ENCODE peak calls at places on chromosomes 5 and 9, in six cellular contexts. D is fibroblast of mammary gland, J is astrocyte of the spinal cord, V is thyroid gland, P is foreskin fibroblast, F is left ventricle myocardium inferior. H is an unnamed sample.

GRCh38 chr5:126503602-126504104 is 80.4 kb downstream of the GRAMD2B start:
- DNase-seq in D (peak), P (peak), F (no peak), V (peak), J (peak), H (peak)

GRCh38 chr9:5652810-5653209 is 23.9 kb downstream of the RIC1 start:
- DNase-seq in D (peak), F (no peak), J (no peak), P (peak), V (no peak), H (no peak)

GRCh38 chr9:88272986-88273385 is 115.3 kb upstream of the SPIN1 start:
- DNase-seq in D (no peak), F (no peak), J (no peak), P (no peak), V (no peak), H (no peak)

GRCh38 chr9:128628471-128629048 is 28.1 kb downstream of the DYNC2I2 start:
- DNase-seq in J (no peak), D (no peak), P (peak), V (peak), F (peak), H (no peak)

GRCh38 chr5:169745441-169746146 is 108.5 kb downstream of the DOCK2 start:
- DNase-seq in J (peak), P (peak), D (peak), V (no peak), F (no peak), H (peak)

GRCh38 chr5:58793888-58794287 is 211.0 kb downstream of the RAB3C start:
- DNase-seq in F (no peak), V (no peak), D (no peak), P (no peak), J (no peak), H (no peak)

GRCh38 chr9:73565833-73566465 is 414.3 kb downstream of the ANXA1 start:
- DNase-seq in J (peak), V (no peak), D (peak), F (no peak), P (peak), H (peak)

GRCh38 chr5:171342362-171343111 is 33.5 kb downstream of the TLX3 start:
- DNase-seq in P (peak), V (peak), D (peak), J (peak), F (no peak), H (peak)

GRCh38 chr9:128208386-128208785 is 5.2 kb downstream of the DNM1 start:
- DNase-seq in P (peak), V (no peak), D (no peak), F (no peak), J (no peak), H (peak)

GRCh38 chr5:39376293-39376714 is 12.0 kb upstream of the C9 start:
- DNase-seq in D (peak), F (no peak), P (peak), V (peak), J (peak), H (peak)

GRCh38 chr9:88746029-88746743 is 211.2 kb downstream of the NXNL2 start:
- DNase-seq in P (peak), D (peak), V (peak), F (peak), J (peak), H (peak)

GRCh38 chr9:72207278-72207677 is 58.0 kb downstream of the GDA start:
- DNase-seq in P (no peak), D (no peak), V (no peak), F (no peak), J (no peak), H (no peak)

GRCh38 chr5:92519717-92520632 is 1061.0 kb downstream of the NR2F1-AS1 start:
- DNase-seq in J (peak), F (no peak), P (peak), D (peak), V (no peak), H (peak)

GRCh38 chr5:142830241-142831018 is 60.3 kb downstream of the ARHGAP26 start:
- DNase-seq in F (no peak), D (peak), J (peak), P (peak), V (no peak), H (peak)

GRCh38 chr9:114382951-114383865 is 4.6 kb downstream of the AKNA start:
- DNase-seq in P (peak), V (peak), D (peak), F (no peak), J (peak), H (no peak)

GRCh38 chr9:101791938-101792337 is 53.5 kb upstream of the GRIN3A start:
- DNase-seq in F (no peak), P (no peak), D (peak), V (peak), J (peak), H (peak)

GRCh38 chr5:102223542-102224444 is 72.3 kb downstream of the SLCO4C1 start:
- DNase-seq in F (no peak), V (no peak), P (peak), D (peak), J (peak), H (peak)

GRCh38 chr9:33436445-33436844 is 10.9 kb downstream of the AQP3 start:
- DNase-seq in P (no peak), J (no peak), V (no peak), D (no peak), F (no peak), H (no peak)

GRCh38 chr5:43192558-43193170 is 639 bp downstream of the NIM1K start:
- DNase-seq in J (peak), F (no peak), D (peak), P (peak), V (peak), H (peak)

GRCh38 chr5:77483662-77484061 is 8.5 kb downstream of the WDR41 start:
- DNase-seq in P (no peak), V (no peak), D (no peak), J (no peak), F (no peak), H (no peak)

GRCh38 chr9:35518212-35518917 is 28.5 kb downstream of the RUSC2 start:
- DNase-seq in V (peak), D (peak), F (no peak), J (peak), P (peak), H (peak)

GRCh38 chr9:129624947-129625346 is 1.0 kb upstream of the NTMT1 start:
- DNase-seq in P (no peak), V (no peak), D (peak), F (no peak), J (no peak), H (peak)

GRCh38 chr9:101580076-101580475 is 14.7 kb downstream of the PPP3R2 start:
- DNase-seq in V (no peak), D (no peak), P (no peak), F (no peak), J (no peak), H (no peak)

GRCh38 chr5:180494510-180495181 is 467 bp downstream of the CNOT6 start:
- DNase-seq in D (no peak), F (peak), P (peak), V (peak), J (peak), H (peak)

GRCh38 chr5:110017854-110018253 is 328.1 kb downstream of the MAN2A1 start:
- DNase-seq in D (no peak), P (no peak), J (no peak), V (no peak), F (no peak), H (no peak)

GRCh38 chr5:5264727-5265126 is 124.6 kb downstream of the ADAMTS16 start:
- DNase-seq in F (no peak), P (no peak), D (no peak), J (no peak), V (no peak), H (no peak)

GRCh38 chr5:142063878-142064331 is 44.7 kb upstream of the NDFIP1 start:
- DNase-seq in V (peak), P (peak), F (peak), J (peak), D (peak), H (no peak)

GRCh38 chr9:81371824-81372223 is 317.5 kb downstream of the TLE1 start:
- DNase-seq in J (no peak), F (no peak), D (no peak), P (no peak), V (no peak), H (no peak)

GRCh38 chr5:131377785-131378325 is 114.0 kb downstream of the CDC42SE2 start:
- DNase-seq in F (no peak), J (peak), D (no peak), P (peak), V (no peak), H (no peak)

GRCh38 chr9:86282979-86283535 is 719 bp upstream of the ISCA1 start:
- DNase-seq in P (peak), F (no peak), J (peak), V (no peak), D (peak), H (peak)

GRCh38 chr9:673966-674526 is 167.5 kb upstream of the DMRT1 start:
- DNase-seq in J (no peak), D (no peak), F (no peak), V (no peak), P (no peak), H (peak)
- H3K4me3 ChIP-seq in J (no peak), D (no peak), F (no peak), V (no peak), P (no peak), H (no peak)

DNA sequence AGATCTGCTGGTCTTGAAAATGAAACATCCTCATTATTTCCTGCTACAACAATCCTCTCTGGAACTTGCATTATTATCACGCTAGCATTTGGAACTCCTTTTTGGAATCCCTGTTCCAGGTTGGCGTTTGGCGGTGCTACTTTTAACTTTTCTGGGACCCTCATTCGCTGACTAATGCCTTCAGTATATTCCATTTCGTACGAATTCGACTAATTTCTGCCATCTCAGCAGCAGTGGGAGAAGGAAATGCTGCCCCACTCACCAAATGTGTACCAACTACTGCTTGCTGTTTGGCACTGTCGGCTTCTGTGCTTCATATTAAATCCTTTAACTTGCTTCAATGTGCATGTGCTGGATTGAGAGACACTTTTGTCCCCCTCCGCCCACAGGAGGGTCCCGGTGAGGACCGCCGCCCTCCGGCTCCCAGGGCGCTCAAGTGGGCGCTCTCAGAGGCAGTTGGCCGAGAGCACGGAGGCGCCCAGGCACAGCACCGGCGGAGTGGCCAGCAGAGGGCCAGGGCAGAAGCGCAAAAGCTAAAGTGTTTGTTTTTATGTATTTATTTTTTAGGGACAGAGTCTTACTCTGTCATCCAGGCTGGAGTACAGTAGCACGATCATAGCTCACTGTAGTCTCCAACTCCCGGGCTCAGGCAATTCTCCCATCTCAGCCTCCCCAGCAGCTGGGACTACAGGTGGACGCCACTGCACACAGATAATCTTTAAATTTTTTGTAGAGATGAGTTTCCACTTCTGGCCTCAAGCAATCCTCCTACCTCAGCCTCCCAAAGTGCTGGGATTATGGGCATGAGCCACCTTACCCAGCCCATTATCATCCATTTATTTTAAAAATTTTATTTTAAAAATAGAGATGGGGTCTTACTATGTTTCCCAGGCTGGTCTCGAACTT is 11.9 kb downstream of the PDE6A start:
- DNase-seq in F (no peak), J (no peak), P (peak), V (peak), D (no peak), H (no peak)
- TF ChIP-seq CTCF in F (peak), J (peak), P (peak), V (peak), D (peak), H (no peak)

DNA sequence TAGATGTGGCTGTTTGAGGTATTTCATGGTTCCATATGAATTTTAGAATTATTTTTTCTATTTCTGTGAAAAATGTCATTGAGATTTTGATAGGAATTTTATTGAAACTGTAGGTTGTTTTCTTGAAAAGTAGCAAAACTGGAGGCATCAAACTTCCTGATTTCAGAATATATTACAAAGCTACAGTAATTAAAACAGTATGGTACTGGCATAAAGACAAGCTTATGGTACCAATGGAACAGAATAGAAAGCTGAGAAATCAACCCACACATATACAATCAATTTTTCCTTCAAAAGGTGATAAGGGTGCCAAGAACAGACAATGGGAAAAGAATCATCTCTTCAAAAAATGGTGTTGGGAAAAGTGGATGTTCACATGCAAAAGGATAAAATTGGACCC is 197.7 kb upstream of the DAP start:
- DNase-seq in D (no peak), J (no peak), P (no peak), V (no peak), F (no peak), H (no peak)
- H3K4me3 ChIP-seq in D (no peak), J (no peak), P (no peak), V (no peak), F (no peak), H (no peak)

GRCh38 chr5:140977003-140977402 is 10.7 kb downstream of the PCDHAC2 start:
- DNase-seq in F (no peak), P (no peak), J (no peak), V (no peak), D (peak), H (peak)

GRCh38 chr5:140982083-140982716 is 15.9 kb downstream of the PCDHAC2 start:
- DNase-seq in J (no peak), D (no peak), P (no peak), V (no peak), F (no peak), H (no peak)

GRCh38 chr5:140978987-140979386 is 12.7 kb downstream of the PCDHAC2 start:
- DNase-seq in J (no peak), P (no peak), V (no peak), F (no peak), D (no peak), H (no peak)

GRCh38 chr5:140973550-140973949 is 7.3 kb downstream of the PCDHAC2 start:
- DNase-seq in D (no peak), F (no peak), J (no peak), P (no peak), V (no peak), H (no peak)

DNA sequence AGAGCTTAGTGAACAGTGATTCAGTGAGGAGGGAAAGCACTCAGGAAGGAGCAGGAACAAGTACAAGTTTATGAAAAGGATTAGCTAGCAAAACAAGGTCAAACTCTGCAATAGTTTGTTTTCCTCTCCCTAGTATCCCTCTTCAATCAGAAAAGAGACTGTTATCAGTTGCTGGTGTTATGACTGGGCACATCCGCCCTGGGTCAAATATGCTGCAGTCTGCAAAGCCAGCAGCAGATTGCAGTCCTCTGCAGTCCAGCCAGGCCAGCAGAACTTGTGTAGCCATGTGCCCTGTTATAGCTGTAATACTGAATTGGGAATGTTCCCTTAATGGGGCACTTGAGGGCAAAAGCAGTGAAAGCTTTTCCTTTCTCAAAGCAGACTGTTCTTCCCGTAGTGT is 12.0 kb downstream of the PCDHAC2 start:
- DNase-seq in F (no peak), J (no peak), P (no peak), V (no peak), D (no peak), H (no peak)
- TF ChIP-seq CTCF in F (no peak), J (no peak), P (no peak), V (no peak), D (no peak), H (no peak)

DNA sequence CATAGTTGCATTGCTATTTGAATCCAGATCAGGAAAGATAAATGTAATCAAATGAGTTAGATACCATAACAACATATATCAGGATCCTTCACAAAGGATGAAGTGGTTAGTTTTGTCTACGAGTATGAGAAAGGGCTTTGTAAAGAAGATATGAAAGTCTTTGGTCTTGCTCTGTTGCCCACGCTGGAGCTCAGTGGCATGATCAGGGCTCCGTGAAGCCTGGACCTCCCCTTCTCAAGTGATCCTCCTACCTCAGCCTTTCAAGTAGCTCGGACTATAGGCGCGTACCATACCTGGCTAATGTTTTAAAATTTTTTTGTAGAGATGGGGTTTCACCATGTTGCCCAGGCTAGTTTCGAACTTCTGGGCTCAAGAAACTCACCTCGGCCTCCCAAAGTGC is 1.8 kb downstream of the SMC5 start:
- DNase-seq in F (no peak), D (no peak), P (no peak), J (no peak), V (no peak), H (no peak)
- H3K4me3 ChIP-seq in F (peak), D (no peak), P (peak), J (no peak), V (no peak), H (peak)

DNA sequence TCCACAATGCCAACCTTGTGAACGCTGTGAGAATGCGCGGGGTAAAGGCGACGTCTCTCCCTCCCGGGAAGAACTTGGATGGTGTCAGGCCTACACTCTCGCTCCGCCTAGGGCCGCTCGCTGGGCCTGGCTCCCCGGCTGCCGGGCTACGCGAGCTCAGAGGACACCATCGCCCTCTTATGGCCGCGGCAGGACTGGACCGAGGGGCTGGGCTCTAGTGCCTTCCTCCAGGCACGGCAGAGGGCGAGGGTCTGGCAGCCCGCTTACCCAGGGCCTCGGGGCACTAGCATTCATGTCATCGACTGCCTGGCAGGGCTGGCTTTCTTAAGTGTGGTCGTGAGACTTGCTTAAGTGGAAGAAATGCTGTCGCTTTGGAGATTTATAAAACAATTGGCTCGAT is 1.2 kb upstream of the EXOSC2 start:
- DNase-seq in D (peak), F (no peak), V (peak), J (peak), P (peak), H (peak)
- TF ChIP-seq CTCF in D (peak), F (peak), V (no peak), J (peak), P (no peak), H (peak)

H was measured in epithelial cell of esophagus.